ENCODE peak calls at places on chromosomes 5 and 9, in six cellular contexts. G, E, L, W, I and D are unnamed samples.
A peak's percentile ranks its signal among the peaks of the same experiment; 100 is the strongest.

GRCh38 chr9:93266521-93267001 is 82.6 kb downstream of the WNK2 start:
- DNase-seq in G (peak; percentile 46), W (no peak), E (no peak), L (peak; percentile 43), I (no peak), D (no peak)

GRCh38 chr9:130707225-130707976 is 13.8 kb downstream of the EXOSC2 start:
- DNase-seq in E (peak; percentile 32), I (peak; percentile 63), L (peak; percentile 76), G (peak; percentile 71), W (peak; percentile 44), D (peak; percentile 23)

GRCh38 chr9:130692365-130692764 is 1.2 kb upstream of the EXOSC2 start:
- DNase-seq in E (no peak), I (no peak), W (peak; percentile 85), L (no peak), G (no peak), D (no peak)

GRCh38 chr9:86022687-86023266 is 76.6 kb downstream of the GOLM1 start:
- DNase-seq in L (no peak), G (no peak), I (no peak), W (no peak), E (peak; percentile 4), D (no peak)

GRCh38 chr5:57805732-57806131 is 323.1 kb upstream of the ACTBL2 start:
- DNase-seq in I (peak; percentile 59), E (peak; percentile 53), W (no peak), L (no peak), G (no peak), D (no peak)

GRCh38 chr5:172561151-172561550 is 79.9 kb upstream of the NEURL1B start:
- DNase-seq in W (no peak), I (peak; percentile 16), G (no peak), L (no peak), E (peak; percentile 5), D (no peak)

GRCh38 chr9:18595597-18595996 is 121.6 kb downstream of the ADAMTSL1 start:
- DNase-seq in I (no peak), E (no peak), L (no peak), W (no peak), G (peak; percentile 72), D (peak; percentile 80)

GRCh38 chr5:28082610-28083009 is 1044.2 kb upstream of the CDH9 start:
- DNase-seq in I (no peak), E (no peak), L (no peak), W (no peak), G (no peak), D (no peak)

GRCh38 chr5:81242906-81243436 is 9.8 kb downstream of the CKMT2 start:
- DNase-seq in L (no peak), E (no peak), W (no peak), I (no peak), G (peak; percentile 67), D (no peak)

GRCh38 chr5:59275537-59276276 is 617.8 kb downstream of the PDE4D start:
- DNase-seq in W (peak; percentile 57), E (peak; percentile 60), G (peak; percentile 70), L (no peak), I (no peak), D (peak; percentile 64)

GRCh38 chr9:21070171-21070571 is 7.6 kb downstream of the IFNB1 start:
- DNase-seq in L (no peak), W (no peak), G (peak; percentile 67), E (peak; percentile 97), I (peak; percentile 74), D (peak; percentile 100)

GRCh38 chr9:5708414-5708813 is 79.5 kb downstream of the RIC1 start:
- DNase-seq in I (no peak), G (no peak), E (no peak), L (no peak), W (no peak), D (no peak)
- H3K9me3 ChIP-seq in I (peaks cover 4% of the 10 kb centered on the region), G (no peaks in the 10 kb centered on the region), E (no peaks in the 10 kb centered on the region), L (no peaks in the 10 kb centered on the region), W (peaks cover 16% of the 10 kb centered on the region), D (peaks cover 2% of the 10 kb centered on the region)

GRCh38 chr5:38166832-38167231 is 91.5 kb upstream of the EGFLAM start:
- DNase-seq in E (no peak), L (no peak), G (no peak), W (no peak), I (no peak), D (no peak)

GRCh38 chr5:38165435-38165834 is 92.9 kb upstream of the EGFLAM start:
- DNase-seq in I (no peak), L (no peak), E (no peak), W (no peak), G (no peak), D (no peak)

GRCh38 chr5:38167562-38167996 is 90.8 kb upstream of the EGFLAM start:
- DNase-seq in W (no peak), G (no peak), L (no peak), I (no peak), E (no peak), D (no peak)

GRCh38 chr5:38164776-38165399 is 93.5 kb upstream of the EGFLAM start:
- DNase-seq in L (no peak), E (no peak), G (no peak), W (no peak), I (no peak), D (no peak)

DNA sequence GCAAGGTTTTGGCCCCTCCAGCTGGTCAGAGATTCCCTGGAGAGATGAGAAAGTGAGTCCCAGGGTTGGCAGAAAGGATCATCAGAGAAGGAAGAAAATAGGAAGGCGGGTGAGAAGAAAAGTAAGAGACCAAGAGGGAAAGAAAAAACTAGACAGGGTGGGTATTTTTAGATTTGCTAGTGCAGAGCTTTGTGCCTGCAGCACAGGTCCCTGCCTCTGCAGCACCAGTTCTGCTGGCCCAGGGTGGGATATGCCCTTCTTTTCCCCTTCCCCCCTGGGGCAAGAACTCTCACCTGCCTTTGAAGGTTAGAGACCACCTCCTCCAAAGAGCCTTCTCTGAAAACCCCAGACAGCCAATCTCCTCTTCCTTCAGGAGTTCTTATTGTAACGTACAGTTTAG is 90.3 kb upstream of the EGFLAM start:
- DNase-seq in L (no peak), I (no peak), E (no peak), W (no peak), G (no peak), D (no peak)
- H3K4me3 ChIP-seq in L (no peak overlapping the region), I (no peak overlapping the region), E (no peak overlapping the region), W (no peak overlapping the region), G (no peak overlapping the region), D (no peak overlapping the region)

GRCh38 chr9:107323836-107324235 is 40.8 kb downstream of the RAD23B start:
- DNase-seq in I (no peak), G (no peak), W (no peak), E (no peak), L (no peak), D (no peak)

GRCh38 chr9:107316795-107317661 is 33.9 kb downstream of the RAD23B start:
- DNase-seq in I (no peak), W (no peak), L (no peak), G (no peak), E (no peak), D (no peak)

GRCh38 chr9:107325842-107326241 is 42.8 kb downstream of the RAD23B start:
- DNase-seq in W (no peak), I (no peak), L (no peak), E (no peak), G (no peak), D (no peak)

GRCh38 chr9:107328510-107328909 is 45.4 kb downstream of the RAD23B start:
- DNase-seq in W (no peak), L (no peak), E (no peak), I (no peak), G (no peak), D (no peak)

DNA sequence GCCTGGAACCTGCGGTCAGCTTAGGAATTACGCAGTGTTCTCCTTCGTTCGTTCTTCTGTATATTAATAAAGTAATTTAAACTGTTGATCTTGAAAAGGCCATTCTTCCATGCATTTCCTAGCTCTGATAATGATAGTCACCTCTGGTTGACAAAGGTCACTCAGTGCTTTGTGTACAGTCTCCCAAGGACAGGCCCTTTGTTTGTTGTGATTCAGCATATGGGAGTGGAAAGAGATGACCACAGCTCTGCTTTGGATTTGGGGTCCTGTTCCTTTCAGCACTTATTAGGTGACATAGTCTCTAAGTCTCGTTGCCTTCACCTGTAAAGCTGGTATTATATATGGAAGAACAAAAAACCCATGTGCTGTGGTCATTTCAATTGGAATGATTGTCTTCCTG is 39.6 kb downstream of the RAD23B start:
- DNase-seq in E (no peak), W (no peak), G (no peak), I (no peak), L (no peak), D (no peak)
- H3K36me3 ChIP-seq in E (peaks cover 45% of the 10 kb centered on the region), W (peaks cover 88% of the 10 kb centered on the region), G (peaks cover 45% of the 10 kb centered on the region), I (peaks cover 68% of the 10 kb centered on the region), L (peaks cover 19% of the 10 kb centered on the region), D (peaks cover 82% of the 10 kb centered on the region)

GRCh38 chr9:8401961-8402701 is 602.6 kb upstream of the DMAC1 start:
- DNase-seq in W (no peak), E (no peak), G (no peak), L (no peak), I (no peak), D (no peak)
- H3K9me3 ChIP-seq in W (no peaks in the 10 kb centered on the region), E (no peaks in the 10 kb centered on the region), G (no peaks in the 10 kb centered on the region), L (no peaks in the 10 kb centered on the region), I (no peaks in the 10 kb centered on the region), D (no peaks in the 10 kb centered on the region)